ENCODE peak calls at places on chromosomes 11 and 22, in seven cellular contexts. Q is neuronal stem cell; W is CD8-positive, alpha-beta memory T cell; K is left ventricle myocardium inferior; F is SK-N-SH; R is PC-3; V is caudate nucleus. D is an unnamed sample.

GRCh38 chr11:19327280-19327679 is 86.5 kb upstream of the E2F8 start:
- DNase-seq in Q (no peak), W (no peak), K (no peak), F (no peak), R (no peak), V (no peak), D (no peak)

GRCh38 chr22:20531404-20532181 is 24.2 kb downstream of the MED15 start:
- DNase-seq in Q (no peak), W (no peak), K (peak), F (peak), R (peak), V (peak), D (peak)

GRCh38 chr11:63882555-63883242 is 34.3 kb downstream of the RCOR2 start:
- DNase-seq in Q (no peak), W (no peak), K (peak), F (peak), R (no peak), V (no peak), D (no peak)

GRCh38 chr22:43618517-43618916 is 193.6 kb downstream of the EFCAB6 start:
- DNase-seq in Q (no peak), W (no peak), K (no peak), F (no peak), R (no peak), V (no peak), D (peak)

GRCh38 chr11:57172031-57172430 is 9.7 kb upstream of the LRRC55 start:
- DNase-seq in Q (no peak), W (no peak), K (no peak), F (no peak), R (peak), V (no peak), D (no peak)

GRCh38 chr11:92976681-92977080 is 7.2 kb downstream of the MTNR1B start:
- DNase-seq in Q (no peak), W (no peak), K (no peak), F (no peak), R (no peak), V (no peak), D (no peak)

GRCh38 chr11:60918251-60918940 is 4.4 kb downstream of the TMEM109 start:
- DNase-seq in Q (no peak), W (no peak), K (no peak), F (no peak), R (no peak), V (no peak), D (no peak)

GRCh38 chr11:132962026-132962425 is 570.3 kb downstream of the OPCML start:
- DNase-seq in Q (no peak), W (no peak), K (no peak), F (peak), R (no peak), V (no peak), D (no peak)

GRCh38 chr11:44837650-44838049 is 110.9 kb downstream of the TSPAN18 start:
- DNase-seq in Q (no peak), W (no peak), K (no peak), F (no peak), R (peak), V (no peak), D (no peak)

GRCh38 chr11:44247508-44247907 is 62.4 kb downstream of the ALX4 start:
- DNase-seq in Q (no peak), W (no peak), K (no peak), F (no peak), R (no peak), V (no peak), D (no peak)

GRCh38 chr11:70532728-70533127 is 134.4 kb downstream of the CTTN start:
- DNase-seq in Q (no peak), W (no peak), K (peak), F (peak), R (no peak), V (no peak), D (no peak)

GRCh38 chr11:23730307-23730998 is 766.4 kb upstream of the LUZP2 start:
- DNase-seq in Q (no peak), W (no peak), K (no peak), F (peak), R (no peak), V (no peak), D (no peak)

GRCh38 chr11:106249857-106250256 is 172.4 kb downstream of the AASDHPPT start:
- DNase-seq in Q (no peak), W (no peak), K (no peak), F (no peak), R (no peak), V (no peak), D (no peak)

GRCh38 chr11:3178349-3178748 is 13.2 kb upstream of the OSBPL5 start:
- DNase-seq in Q (no peak), W (no peak), K (no peak), F (no peak), R (no peak), V (no peak), D (no peak)

GRCh38 chr22:30247974-30248373 is 1.4 kb upstream of the LIF start:
- DNase-seq in Q (no peak), W (no peak), K (no peak), F (no peak), R (no peak), V (no peak), D (no peak)

GRCh38 chr22:50217543-50218152 is 16.8 kb downstream of the SELENOO start:
- DNase-seq in Q (no peak), W (no peak), K (no peak), F (no peak), R (no peak), V (no peak), D (no peak)

GRCh38 chr22:44085743-44086741 is 61.9 kb downstream of the PARVB start:
- DNase-seq in Q (no peak), W (no peak), K (peak), F (peak), R (peak), V (peak), D (peak)

GRCh38 chr11:30321321-30321720 is 1.6 kb upstream of the ARL14EP start:
- DNase-seq in Q (no peak), W (no peak), K (no peak), F (no peak), R (no peak), V (no peak), D (no peak)

GRCh38 chr11:118295834-118296454 is 8.6 kb upstream of the CD3E start:
- DNase-seq in Q (no peak), W (no peak), K (no peak), F (no peak), R (peak), V (no peak), D (no peak)

GRCh38 chr22:48982321-48982905 is 845.3 kb downstream of the BRD1 start:
- DNase-seq in Q (no peak), W (no peak), K (no peak), F (no peak), R (no peak), V (no peak), D (no peak)

GRCh38 chr11:62130498-62131464 is 7.0 kb downstream of the INCENP start:
- DNase-seq in Q (no peak), W (no peak), K (no peak), F (peak), R (no peak), V (no peak), D (no peak)

GRCh38 chr11:57567512-57568329 is at the start of gene UBE2L6:
- DNase-seq in Q (peak), W (peak), K (peak), F (peak), R (no peak), V (peak), D (no peak)

GRCh38 chr11:118918686-118919280 is 6.9 kb downstream of the BCL9L start:
- DNase-seq in Q (no peak), W (no peak), K (no peak), F (no peak), R (no peak), V (no peak), D (no peak)

GRCh38 chr11:104534268-104534667 is 364.0 kb downstream of the CASP12 start:
- DNase-seq in Q (no peak), W (no peak), K (no peak), F (no peak), R (peak), V (no peak), D (no peak)

GRCh38 chr11:11028017-11028692 is 170.3 kb upstream of the ZBED5 start:
- DNase-seq in Q (peak), W (peak), K (peak), F (peak), R (peak), V (peak), D (no peak)

GRCh38 chr11:39772525-39773137 is 1686.8 kb downstream of the LRRC4C start:
- DNase-seq in Q (no peak), W (no peak), K (no peak), F (no peak), R (no peak), V (no peak), D (no peak)

GRCh38 chr11:65779669-65779918 is 1.2 kb downstream of the AP5B1 start:
- DNase-seq in Q (no peak), W (no peak), K (no peak), F (no peak), R (no peak), V (no peak), D (no peak)

GRCh38 chr11:76335827-76336226 is 45.1 kb downstream of the THAP12 start:
- DNase-seq in Q (no peak), W (no peak), K (no peak), F (no peak), R (no peak), V (no peak), D (no peak)

GRCh38 chr11:34493926-34494595 is 19.5 kb downstream of the ELF5 start:
- DNase-seq in Q (no peak), W (no peak), K (no peak), F (no peak), R (no peak), V (no peak), D (no peak)

GRCh38 chr11:118321386-118322082 is 17.0 kb downstream of the CD3E start:
- DNase-seq in Q (no peak), W (no peak), K (no peak), F (no peak), R (peak), V (no peak), D (peak)

GRCh38 chr11:70501026-70501901 is 102.9 kb downstream of the CTTN start:
- DNase-seq in Q (no peak), W (no peak), K (peak), F (peak), R (no peak), V (no peak), D (no peak)

GRCh38 chr11:2889399-2890273 is 4.1 kb upstream of the CDKN1C start:
- DNase-seq in Q (no peak), W (no peak), K (no peak), F (no peak), R (no peak), V (no peak), D (no peak)

GRCh38 chr11:107606122-107606521 is 15.2 kb downstream of the ELMOD1 start:
- DNase-seq in Q (no peak), W (no peak), K (no peak), F (peak), R (peak), V (no peak), D (no peak)

GRCh38 chr11:77088236-77089003 is 14.2 kb upstream of the OMP start:
- DNase-seq in Q (no peak), W (no peak), K (peak), F (no peak), R (peak), V (no peak), D (peak)

GRCh38 chr22:20663941-20664593 is 109.8 kb upstream of the SERPIND1 start:
- DNase-seq in Q (no peak), W (no peak), K (no peak), F (no peak), R (no peak), V (no peak), D (no peak)

GRCh38 chr11:66363805-66364535 is 7.6 kb downstream of the SLC29A2 start:
- DNase-seq in Q (no peak), W (peak), K (no peak), F (peak), R (peak), V (no peak), D (no peak)

GRCh38 chr22:39820266-39820665 is 73.3 kb downstream of the ENTHD1 start:
- DNase-seq in Q (no peak), W (no peak), K (no peak), F (no peak), R (peak), V (no peak), D (peak)

GRCh38 chr11:18245396-18245795 is 3.1 kb downstream of the SAA2 start:
- DNase-seq in Q (no peak), W (no peak), K (no peak), F (no peak), R (no peak), V (no peak), D (no peak)

GRCh38 chr11:112156153-112156552 is 7.7 kb downstream of the IL18 start:
- DNase-seq in Q (no peak), W (no peak), K (no peak), F (no peak), R (no peak), V (no peak), D (peak)

DNA sequence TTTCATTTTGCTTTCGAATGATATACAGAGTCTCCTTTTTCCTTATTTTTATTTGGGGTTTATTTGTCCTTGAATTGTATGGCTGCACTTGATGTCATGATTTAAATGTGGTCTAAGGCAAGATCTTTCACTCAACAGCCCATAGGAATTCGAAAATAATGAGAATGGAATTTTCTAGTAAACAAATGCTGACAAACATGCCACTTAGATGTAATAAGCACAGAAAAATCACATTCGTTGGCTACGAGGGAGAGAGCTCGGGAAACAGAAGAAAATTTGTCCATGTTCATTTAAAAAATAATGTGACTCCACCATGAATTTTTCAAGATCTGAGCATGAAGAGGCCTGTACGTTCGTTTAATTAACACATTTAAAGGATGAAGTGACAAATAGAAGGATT is 73.0 kb downstream of the BLID start:
- DNase-seq in Q (no peak), W (no peak), K (no peak), F (no peak), R (no peak), V (no peak), D (no peak)
- H3K27ac ChIP-seq in Q (no peak), W (no peak), K (no peak), F (no peak), R (no peak), V (no peak), D (no peak)

DNA sequence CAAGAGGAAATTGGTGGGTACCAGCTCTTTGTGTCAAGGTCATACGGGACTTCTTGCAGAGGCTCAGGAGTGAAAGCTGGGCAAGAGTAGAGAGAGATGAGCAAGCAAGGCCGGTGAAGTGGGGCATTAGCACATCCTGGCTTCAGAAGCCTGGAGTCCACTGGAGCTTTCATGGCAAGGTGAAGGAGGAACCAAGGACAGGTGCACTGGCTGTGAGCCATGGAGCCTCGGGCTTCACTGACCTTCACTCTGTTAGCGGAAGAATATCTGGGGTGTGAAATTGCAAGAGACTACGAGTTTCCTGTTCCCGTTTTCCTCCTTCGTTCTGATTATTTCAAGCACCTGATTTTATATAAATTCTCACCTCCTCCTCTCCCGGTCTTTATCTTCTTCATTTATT is 25.9 kb upstream of the ST14 start:
- DNase-seq in Q (no peak), W (no peak), K (no peak), F (no peak), R (no peak), V (no peak), D (no peak)
- H3K27ac ChIP-seq in Q (no peak), W (no peak), K (no peak), F (no peak), R (no peak), V (no peak), D (no peak)

GRCh38 chr11:125449586-125449985 is 46.5 kb downstream of the FEZ1 start:
- DNase-seq in Q (no peak), W (no peak), K (no peak), F (no peak), R (no peak), V (no peak), D (no peak)
- H3K27ac ChIP-seq in Q (no peak), W (no peak), K (no peak), F (no peak), R (no peak), V (peak), D (no peak)

GRCh38 chr11:113308601-113309000 is 5.8 kb upstream of the TTC12 start:
- DNase-seq in Q (no peak), W (no peak), K (no peak), F (no peak), R (no peak), V (no peak), D (no peak)
- H3K27ac ChIP-seq in Q (no peak), W (no peak), K (no peak), F (no peak), R (no peak), V (no peak), D (no peak)

GRCh38 chr11:9528573-9529332 is 44.7 kb upstream of the WEE1 start:
- DNase-seq in Q (no peak), W (no peak), K (no peak), F (no peak), R (no peak), V (no peak), D (no peak)
- H3K27ac ChIP-seq in Q (peak), W (no peak), K (peak), F (peak), R (peak), V (no peak), D (peak)

DNA sequence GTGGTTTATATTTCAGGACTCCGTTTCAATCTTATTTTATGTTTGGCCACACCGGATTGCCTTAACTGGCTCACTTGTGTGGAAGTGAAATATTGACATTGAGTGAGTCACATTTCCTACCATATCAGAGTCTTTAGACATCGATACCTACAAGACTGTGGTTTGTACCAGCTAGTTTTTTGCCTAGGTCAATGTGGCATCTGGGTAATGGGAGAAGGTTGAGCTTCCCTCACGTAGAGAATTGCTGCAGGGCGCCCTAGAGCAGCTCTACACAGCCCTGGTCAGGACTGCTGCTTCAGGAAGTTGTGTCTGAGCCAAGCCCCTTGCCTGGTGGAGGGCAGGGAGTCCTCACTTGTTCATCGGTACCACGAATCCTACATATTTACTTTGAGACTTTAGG is 1.6 kb downstream of the GRAMD1B start:
- DNase-seq in Q (no peak), W (no peak), K (no peak), F (no peak), R (peak), V (no peak), D (peak)
- H3K27ac ChIP-seq in Q (no peak), W (no peak), K (no peak), F (peak), R (peak), V (no peak), D (peak)

DNA sequence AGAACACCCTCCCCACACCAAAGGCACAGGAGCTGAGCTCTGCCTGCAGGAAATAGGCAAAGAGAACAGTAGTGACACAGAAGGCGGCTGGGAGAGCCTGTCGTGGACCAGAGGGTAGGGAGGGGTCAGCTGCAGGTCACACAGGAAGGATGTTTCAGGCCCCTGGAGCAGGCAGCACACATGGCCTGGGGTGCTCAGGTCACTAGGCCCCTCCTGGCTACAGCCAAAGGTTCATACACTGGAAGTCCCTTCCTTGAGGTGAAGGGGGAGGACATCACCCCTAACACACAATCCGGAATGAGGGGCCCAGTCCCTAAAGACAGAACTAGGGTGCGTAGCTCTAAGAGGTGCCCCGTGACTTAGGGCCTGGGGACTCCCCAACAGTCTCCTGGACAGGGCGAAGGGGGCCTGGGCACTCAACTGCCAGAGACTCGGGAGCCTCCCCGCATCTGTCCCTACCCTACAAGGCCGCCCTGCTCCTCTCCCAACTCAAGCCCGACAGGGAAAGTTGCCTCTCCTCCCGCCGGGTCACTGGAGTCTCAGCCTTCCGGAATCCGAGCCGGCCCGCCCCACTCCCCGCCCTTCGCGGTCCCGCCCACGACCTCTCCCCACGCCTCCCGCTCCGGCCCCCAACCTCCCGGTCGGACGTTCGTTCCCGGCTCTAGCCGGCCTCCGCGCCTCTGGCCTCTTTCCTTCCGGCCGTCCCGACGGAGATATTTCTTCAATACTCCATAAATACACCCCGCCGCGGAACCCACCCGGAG is at the start of gene CYB5R2:
- DNase-seq in Q (peak), W (no peak), K (peak), F (peak), R (no peak), V (peak), D (peak)
- H3K27ac ChIP-seq in Q (no peak), W (no peak), K (peak), F (no peak), R (no peak), V (peak), D (no peak)

GRCh38 chr11:102166175-102166574 is 55.9 kb downstream of the YAP1 start:
- DNase-seq in Q (no peak), W (no peak), K (no peak), F (no peak), R (no peak), V (no peak), D (no peak)
- H3K27ac ChIP-seq in Q (no peak), W (no peak), K (no peak), F (peak), R (no peak), V (no peak), D (peak)

D was measured in PC-9.